ENCODE peak calls at places on chromosome 17, in five cellular contexts. Z, K, D, H and O are unnamed samples.

GRCh38 chr17:40122466-40122943 is 734 bp downstream of the MSL1 start:
- DNase-seq in H (no peak), K (no peak), Z (peak), D (no peak), O (no peak)

GRCh38 chr17:78802459-78802858 is 20.4 kb upstream of the CYTH1 start:
- DNase-seq in K (no peak), D (no peak), H (no peak), Z (no peak), O (no peak)

GRCh38 chr17:44004761-44005526 is 522 bp downstream of the NAGS start:
- DNase-seq in Z (peak), K (no peak), D (no peak), H (no peak), O (no peak)

GRCh38 chr17:80389011-80389995 is 25.7 kb upstream of the ENDOV start:
- DNase-seq in D (no peak), H (no peak), K (no peak), Z (no peak), O (no peak)

GRCh38 chr17:78233678-78234077 is 2.2 kb downstream of the TMEM235 start:
- DNase-seq in D (no peak), H (no peak), K (no peak), Z (no peak), O (no peak)

GRCh38 chr17:38896373-38896954 is 26.6 kb downstream of the LASP1 start:
- DNase-seq in Z (no peak), D (no peak), K (no peak), H (no peak), O (no peak)

GRCh38 chr17:75831032-75831567 is 13.1 kb downstream of the UNC13D start:
- DNase-seq in D (no peak), Z (no peak), K (no peak), H (no peak), O (no peak)

GRCh38 chr17:43444223-43445008 is 39.4 kb upstream of the DHX8 start:
- DNase-seq in H (no peak), D (no peak), K (peak), Z (no peak), O (no peak)

GRCh38 chr17:76537288-76537577 is 276 bp downstream of the CYGB start:
- DNase-seq in K (no peak), Z (no peak), H (no peak), D (no peak), O (no peak)

GRCh38 chr17:66432996-66433556 is 130.7 kb downstream of the PRKCA start:
- DNase-seq in D (no peak), K (no peak), H (no peak), Z (no peak), O (no peak)

GRCh38 chr17:9998060-9998459 is 93.0 kb upstream of the RCVRN start:
- DNase-seq in D (no peak), K (no peak), Z (no peak), H (no peak), O (no peak)

GRCh38 chr17:15087946-15088345 is 177.2 kb downstream of the PMP22 start:
- DNase-seq in K (no peak), D (no peak), Z (no peak), H (no peak), O (no peak)

GRCh38 chr17:38616361-38616760 is 10.6 kb upstream of the SRCIN1 start:
- DNase-seq in Z (no peak), D (no peak), K (no peak), H (no peak), O (no peak)

GRCh38 chr17:18191967-18192366 is 8.3 kb downstream of the ALKBH5 start:
- DNase-seq in Z (no peak), K (no peak), H (no peak), D (no peak), O (no peak)

GRCh38 chr17:63714550-63715277 is 14.8 kb upstream of the LIMD2 start:
- DNase-seq in Z (no peak), H (no peak), K (no peak), D (no peak), O (no peak)

DNA sequence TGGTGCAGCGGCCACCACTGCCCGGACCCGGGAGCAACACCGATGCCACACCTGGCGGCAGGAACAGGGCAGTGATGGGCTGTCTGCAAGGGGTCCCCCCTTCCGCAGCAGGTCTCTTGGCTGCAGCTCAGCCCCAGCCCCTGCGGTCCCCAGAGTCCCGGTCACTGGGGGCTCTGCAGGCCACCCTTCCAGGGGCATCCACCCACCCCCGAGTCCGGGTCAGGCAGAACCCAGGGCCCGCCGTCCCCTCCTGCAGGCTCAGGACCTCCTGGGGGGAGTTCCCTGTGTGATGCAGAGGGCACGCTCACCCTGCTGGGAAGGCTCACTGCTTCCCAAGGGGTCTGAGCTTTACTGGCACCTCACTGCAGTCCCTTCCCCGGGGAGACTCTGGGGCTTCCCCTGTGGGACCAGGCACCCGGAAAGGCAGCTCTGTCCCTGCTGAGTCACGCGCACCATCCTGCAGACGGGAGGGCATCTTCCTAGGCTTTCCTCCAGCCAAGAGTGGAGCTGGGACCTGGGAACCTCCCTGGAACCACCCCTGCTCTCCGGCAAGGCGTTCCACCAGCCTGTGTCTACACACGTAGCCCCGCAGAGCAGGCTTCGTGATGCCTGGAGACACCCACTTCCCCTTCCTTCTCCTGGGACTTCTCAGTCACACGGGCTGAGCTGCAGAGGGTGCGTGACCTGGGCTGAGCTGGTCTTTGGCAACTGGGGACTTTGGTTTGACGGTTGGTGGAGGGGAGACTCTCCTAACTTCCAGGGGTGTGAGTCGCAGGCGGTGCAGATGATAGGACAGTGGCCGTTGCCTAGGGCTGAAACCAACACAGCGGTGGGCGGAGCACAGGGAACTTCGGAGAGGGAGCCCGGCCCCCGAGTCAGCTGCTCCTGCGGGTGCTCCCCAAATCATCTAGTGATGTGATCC is 23.4 kb downstream of the SLC25A10 start:
- DNase-seq in K (no peak), Z (peak), H (no peak), D (no peak), O (no peak)
- H3K27ac ChIP-seq in K (peak), Z (peak), H (no peak), D (no peak), O (no peak)

DNA sequence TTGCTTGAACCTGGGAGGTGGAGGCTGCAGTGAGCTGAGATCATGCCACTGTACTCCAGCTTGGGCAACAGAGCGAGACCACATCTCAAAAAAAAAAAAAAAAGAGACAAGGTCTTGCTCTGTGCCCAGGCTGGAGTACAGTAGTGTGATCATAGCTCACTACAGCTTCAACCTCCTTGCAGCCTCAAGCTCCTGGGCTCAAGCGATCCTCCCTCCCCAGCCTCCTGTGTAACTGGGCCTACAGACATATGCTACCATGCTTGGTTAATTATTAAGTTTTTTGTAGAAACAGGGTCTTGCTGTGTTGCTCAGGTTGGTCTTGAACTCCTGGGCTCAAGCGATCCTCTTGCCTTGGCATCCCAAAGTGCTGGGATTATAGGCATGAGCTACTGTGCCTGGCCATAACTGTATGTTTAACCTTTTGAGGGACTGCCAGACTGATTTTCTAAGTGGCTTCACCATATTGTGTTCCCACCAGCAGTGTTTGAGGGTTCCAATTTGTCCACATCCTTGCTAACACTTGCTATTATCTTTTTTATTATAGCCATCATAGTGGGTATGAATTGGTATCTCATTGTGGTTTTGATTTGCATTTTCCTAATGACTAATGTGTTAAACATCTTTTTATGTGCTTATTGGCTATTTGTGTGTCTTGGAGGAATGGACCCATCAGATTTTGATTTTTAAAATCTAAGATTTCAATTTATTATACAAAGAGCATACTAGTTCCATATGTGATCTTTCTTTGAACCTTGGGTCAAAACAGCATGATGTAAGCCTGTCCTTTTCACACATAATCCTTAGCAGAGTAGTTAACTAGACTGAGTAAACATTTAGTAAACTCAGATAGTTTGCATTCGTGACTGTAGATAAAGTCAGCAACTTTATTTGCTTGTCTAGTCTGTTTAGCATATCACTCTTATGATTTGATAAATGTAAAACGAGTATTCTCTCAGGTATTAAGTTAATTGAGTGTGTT is 38.1 kb upstream of the KPNB1 start:
- DNase-seq in K (no peak), D (no peak), Z (no peak), H (no peak), O (no peak)
- H3K27ac ChIP-seq in K (peak), D (no peak), Z (no peak), H (no peak), O (no peak)

GRCh38 chr17:57990037-57990436 is 2.0 kb upstream of the VEZF1 start:
- DNase-seq in Z (no peak), K (no peak), H (no peak), D (no peak), O (no peak)
- H3K27ac ChIP-seq in Z (no peak), K (no peak), H (no peak), D (no peak), O (no peak)

DNA sequence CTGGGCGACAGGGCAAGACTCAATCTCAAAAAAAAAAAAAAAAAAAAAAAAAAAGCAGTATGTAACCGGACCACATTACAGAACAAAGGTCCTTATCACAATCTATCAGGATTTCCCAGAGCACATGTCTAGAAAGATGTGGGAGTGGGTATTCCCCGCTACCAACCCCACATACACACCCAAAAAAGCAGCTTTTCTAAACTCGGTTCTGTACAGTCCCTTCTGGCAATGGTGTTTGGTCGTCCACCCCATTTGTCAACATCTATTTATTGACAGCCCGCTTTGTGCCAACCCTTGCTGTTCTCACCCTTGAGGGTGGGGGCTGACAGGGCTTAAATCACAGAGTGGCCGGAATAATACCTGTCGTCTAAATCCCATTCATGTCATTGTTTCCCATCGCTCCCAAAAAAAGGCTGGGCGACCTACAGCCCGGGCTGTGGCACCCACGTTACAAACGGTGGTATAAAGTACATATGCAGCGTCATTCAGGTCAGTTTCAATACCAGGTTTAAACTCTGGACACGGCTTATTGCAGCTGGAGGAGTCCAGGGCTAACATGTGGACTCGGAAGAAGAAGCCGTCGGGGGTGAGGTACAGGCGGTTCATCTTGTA is 3.6 kb downstream of the C17orf58 start:
- DNase-seq in Z (peak), H (no peak), K (no peak), D (no peak), O (no peak)
- H3K27ac ChIP-seq in Z (peak), H (no peak), K (peak), D (no peak), O (peak)